ENCODE peak calls at places on chromosomes 12 and 14, in ten cellular contexts. L, U, I, C, Z, N, Y, P, F and B are unnamed samples.
A peak's percentile ranks its signal among the peaks of the same experiment; 100 is the strongest.

GRCh38 chr14:23362200-23362599 is 2.8 kb downstream of the EFS start:
- DNase-seq in P (no peak), Z (no peak), U (peak; percentile 14), C (no peak), L (no peak), N (no peak), F (no peak), I (no peak), Y (no peak), B (no peak)

GRCh38 chr14:50714452-50715073 is 46.5 kb upstream of the SAV1 start:
- DNase-seq in F (no peak), P (no peak), Z (no peak), C (no peak), U (peak; percentile 43), I (peak; percentile 63), L (no peak), Y (peak; percentile 35), N (no peak), B (no peak)

GRCh38 chr14:103630364-103631108 is 1.5 kb downstream of the KLC1 start:
- DNase-seq in L (no peak), N (no peak), Y (no peak), Z (no peak), C (no peak), P (no peak), I (no peak), F (no peak), U (peak; percentile 30), B (no peak)

GRCh38 chr14:35414365-35414764 is 9.8 kb upstream of the NFKBIA start:
- DNase-seq in N (no peak), Y (no peak), C (no peak), Z (no peak), I (no peak), F (no peak), L (no peak), U (peak; percentile 43), P (no peak), B (no peak)

GRCh38 chr12:22069851-22070250 is 23.8 kb downstream of the CMAS start:
- DNase-seq in L (no peak), P (no peak), N (no peak), Y (no peak), Z (no peak), F (no peak), I (no peak), U (no peak), C (no peak), B (no peak)

GRCh38 chr12:67338426-67338825 is 69.3 kb downstream of the CAND1 start:
- DNase-seq in I (no peak), N (no peak), F (no peak), C (no peak), Z (no peak), L (no peak), Y (no peak), U (no peak), P (no peak), B (no peak)

GRCh38 chr12:27018071-27018470 is 3.9 kb upstream of the TM7SF3 start:
- DNase-seq in U (no peak), Z (no peak), C (no peak), P (no peak), N (no peak), L (no peak), I (no peak), Y (no peak), F (no peak), B (no peak)

GRCh38 chr12:110109037-110109836 is 14.9 kb upstream of the IFT81 start:
- DNase-seq in Y (peak; percentile 100), C (peak; percentile 100), F (peak; percentile 75), I (no peak), N (peak; percentile 97), Z (no peak), P (no peak), L (peak; percentile 97), U (peak; percentile 99), B (no peak)

GRCh38 chr14:66315548-66315947 is 170.6 kb upstream of the CCDC196 start:
- DNase-seq in C (no peak), I (no peak), P (no peak), N (no peak), L (no peak), U (no peak), Z (no peak), F (no peak), Y (no peak), B (no peak)

GRCh38 chr14:80325112-80325511 is 113.8 kb upstream of the DIO2 start:
- DNase-seq in L (no peak), P (no peak), I (no peak), Y (no peak), N (no peak), U (no peak), F (no peak), C (no peak), Z (no peak), B (no peak)

GRCh38 chr14:54002653-54003052 is 46.0 kb upstream of the BMP4 start:
- DNase-seq in I (no peak), U (peak; percentile 46), N (peak; percentile 13), Z (no peak), C (no peak), L (no peak), Y (peak; percentile 41), P (no peak), F (no peak), B (no peak)

GRCh38 chr14:58395815-58396626 is at the start of gene TOMM20L:
- DNase-seq in C (peak; percentile 10), U (peak; percentile 55), I (peak; percentile 83), F (peak; percentile 75), Y (no peak), Z (peak; percentile 86), N (peak; percentile 4), L (peak; percentile 30), P (peak; percentile 78), B (no peak)

GRCh38 chr12:30466093-30466492 is 229.6 kb downstream of the IPO8 start:
- DNase-seq in U (no peak), P (no peak), L (no peak), Z (no peak), Y (no peak), I (no peak), N (no peak), C (no peak), F (no peak), B (no peak)

GRCh38 chr12:132481345-132481744 is 8.6 kb upstream of the FBRSL1 start:
- DNase-seq in Z (no peak), I (no peak), Y (no peak), P (no peak), C (no peak), F (no peak), L (no peak), N (no peak), U (no peak), B (no peak)

GRCh38 chr12:64883264-64884163 is 59.1 kb downstream of the TBC1D30 start:
- DNase-seq in L (no peak), I (peak; percentile 75), N (no peak), C (no peak), F (no peak), U (no peak), Y (no peak), P (no peak), Z (no peak), B (no peak)

GRCh38 chr12:65355461-65355860 is 77.0 kb downstream of the MSRB3 start:
- DNase-seq in Z (no peak), I (no peak), N (no peak), P (no peak), C (no peak), U (peak; percentile 54), Y (no peak), L (no peak), F (no peak), B (no peak)

GRCh38 chr14:26709019-26709418 is 111.2 kb upstream of the NOVA1 start:
- DNase-seq in P (no peak), L (no peak), I (no peak), C (no peak), F (no peak), N (no peak), Z (no peak), Y (no peak), U (peak; percentile 61), B (no peak)

DNA sequence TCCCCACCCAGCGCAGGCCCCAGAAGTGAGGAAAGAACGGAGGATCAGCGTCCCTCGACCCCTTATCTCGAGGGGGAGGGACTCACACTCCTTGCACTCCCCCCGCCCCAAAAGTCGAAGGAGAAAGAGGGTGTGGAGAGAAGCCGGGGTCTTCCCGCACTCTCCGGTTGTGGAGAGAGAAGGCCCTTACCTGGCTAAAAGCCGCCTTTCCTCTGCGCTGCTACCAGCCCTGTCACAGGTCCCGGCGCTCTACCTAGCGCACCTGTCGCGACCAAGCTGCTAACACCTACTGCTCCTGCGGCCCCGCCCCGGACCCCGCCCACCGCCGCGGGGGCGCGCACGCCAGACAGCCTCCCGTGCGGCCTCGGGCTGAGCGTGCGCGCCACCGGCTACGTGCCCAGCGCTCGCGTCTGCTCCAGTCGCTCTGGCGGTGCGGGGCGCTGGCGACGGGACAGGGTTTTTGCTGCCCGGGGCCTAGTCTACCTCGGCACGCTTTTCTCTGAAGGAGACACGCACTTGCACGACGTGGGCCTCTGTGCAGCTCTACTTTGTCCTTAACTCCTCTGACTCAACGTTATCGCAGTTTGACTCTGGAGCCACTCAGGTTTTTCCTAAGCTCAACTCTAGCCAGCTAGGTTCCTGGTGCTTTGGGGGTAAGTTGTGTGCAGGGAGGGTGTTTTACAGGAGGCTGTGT is at the start of gene LIMA1:
- DNase-seq in Y (peak; percentile 33), C (peak; percentile 56), Z (peak; percentile 92), L (peak; percentile 90), F (peak; percentile 95), U (peak; percentile 76), I (peak; percentile 91), N (peak; percentile 55), P (peak; percentile 86), B (peak; percentile 79)
- TF ChIP-seq CTCF in Y (peak; percentile 31), C (peak; percentile 36), Z (no peak), L (peak; percentile 72), F (no peak), U (no peak), I (no peak), N (peak; percentile 65), P (no peak), B (no peak)

GRCh38 chr12:53071591-53072551 is 7.3 kb downstream of the SPRYD3 start:
- DNase-seq in F (peak; percentile 68), I (no peak), N (no peak), L (peak; percentile 74), Z (no peak), Y (no peak), U (no peak), C (no peak), P (no peak), B (no peak)
- TF ChIP-seq CTCF in F (no peak), I (no peak), N (peak; percentile 50), L (no peak), Z (no peak), Y (no peak), U (peak; percentile 42), C (peak; percentile 36), P (no peak), B (no peak)

GRCh38 chr12:89038831-89039509 is 313.3 kb downstream of the DUSP6 start:
- DNase-seq in P (no peak), I (peak; percentile 32), U (no peak), Z (peak; percentile 9), Y (no peak), L (no peak), F (no peak), C (no peak), N (no peak), B (no peak)

GRCh38 chr12:89040146-89040964 is 311.9 kb downstream of the DUSP6 start:
- DNase-seq in N (no peak), Y (no peak), L (no peak), I (peak; percentile 94), Z (peak; percentile 70), C (no peak), F (no peak), P (no peak), U (peak; percentile 37), B (no peak)
- TF ChIP-seq CTCF in N (no peak), Y (no peak), L (no peak), I (no peak), Z (no peak), C (no peak), F (no peak), P (no peak), U (no peak), B (no peak)

GRCh38 chr14:93936245-93936644 is 9.1 kb downstream of the FAM181A start:
- DNase-seq in P (no peak), Z (no peak), L (no peak), C (no peak), Y (no peak), I (peak; percentile 55), U (no peak), F (no peak), N (no peak), B (peak; percentile 57)
- TF ChIP-seq CTCF in P (no peak), Z (peak; percentile 65), L (peak; percentile 46), C (peak; percentile 28), Y (peak; percentile 45), I (peak; percentile 71), U (peak; percentile 51), F (peak; percentile 22), N (peak; percentile 35), B (peak; percentile 45)